ENCODE peak calls at places on chromosomes 3 and 15, in four cellular contexts. Q, F, K and S are unnamed samples.

GRCh38 chr15:46703352-46703861 is 1013.9 kb upstream of the SEMA6D start:
- DNase-seq in Q (peak), F (no peak), K (no peak), S (no peak)

GRCh38 chr3:170180107-170180951 is 1.2 kb downstream of the PHC3 start:
- DNase-seq in Q (peak), F (no peak), K (no peak), S (no peak)

GRCh38 chr15:100281096-100281917 is 60.5 kb downstream of the ADAMTS17 start:
- DNase-seq in Q (no peak), F (no peak), K (no peak), S (no peak)

GRCh38 chr15:36591534-36592411 is 12.3 kb downstream of the CDIN1 start:
- DNase-seq in Q (no peak), F (no peak), K (no peak), S (no peak)

GRCh38 chr15:101428758-101429157 is 60.7 kb downstream of the PCSK6 start:
- DNase-seq in Q (no peak), F (no peak), K (no peak), S (no peak)

GRCh38 chr3:98725352-98725751 is 37.8 kb upstream of the ST3GAL6 start:
- DNase-seq in Q (no peak), F (no peak), K (no peak), S (no peak)

GRCh38 chr3:43259626-43260025 is 26.7 kb upstream of the SNRK start:
- DNase-seq in Q (no peak), F (no peak), K (no peak), S (no peak)

GRCh38 chr3:138877246-138877645 is 42.5 kb upstream of the PIK3CB start:
- DNase-seq in Q (no peak), F (no peak), K (no peak), S (no peak)

GRCh38 chr15:68749365-68750141 is 71.1 kb downstream of the ANP32A start:
- DNase-seq in Q (no peak), F (no peak), K (no peak), S (no peak)

GRCh38 chr15:77737238-77738037 is 104.7 kb upstream of the LINGO1 start:
- DNase-seq in Q (no peak), F (no peak), K (no peak), S (no peak)

GRCh38 chr3:128173241-128173640 is 20.0 kb downstream of the EEFSEC start:
- DNase-seq in Q (no peak), F (no peak), K (no peak), S (no peak)

GRCh38 chr3:41327718-41328117 is 128.4 kb downstream of the CTNNB1 start:
- DNase-seq in Q (no peak), F (no peak), K (no peak), S (no peak)

GRCh38 chr15:45710657-45711056 is 75.8 kb downstream of the SQOR start:
- DNase-seq in Q (no peak), F (no peak), K (no peak), S (no peak)

GRCh38 chr3:83523470-83524073 is 1435.2 kb upstream of the CADM2 start:
- DNase-seq in Q (peak), F (no peak), K (no peak), S (no peak)

GRCh38 chr3:15271785-15272381 is 60.5 kb downstream of the SH3BP5 start:
- DNase-seq in Q (peak), F (peak), K (peak), S (peak)

GRCh38 chr15:85865070-85865684 is 70.5 kb upstream of the KLHL25 start:
- DNase-seq in Q (peak), F (no peak), K (no peak), S (no peak)

GRCh38 chr3:129597792-129598381 is 8.6 kb downstream of the PLXND1 start:
- DNase-seq in Q (no peak), F (no peak), K (no peak), S (no peak)

GRCh38 chr3:193080821-193081220 is 160.2 kb upstream of the PLAAT1 start:
- DNase-seq in Q (no peak), F (no peak), K (no peak), S (no peak)

GRCh38 chr3:63387568-63387967 is 109.5 kb downstream of the SYNPR start:
- DNase-seq in Q (no peak), F (peak), K (no peak), S (no peak)

GRCh38 chr3:12578742-12579141 is 21.9 kb downstream of the MKRN2 start:
- DNase-seq in Q (no peak), F (no peak), K (no peak), S (no peak)
- TF ChIP-seq CTCF in Q (no peak), F (no peak), K (no peak), S (no peak)

GRCh38 chr3:102235679-102236078 is 199.1 kb upstream of the ZPLD1 start:
- DNase-seq in Q (no peak), F (no peak), K (no peak), S (no peak)
- TF ChIP-seq CTCF in Q (no peak), F (no peak), K (peak), S (peak)

GRCh38 chr3:146280859-146281258 is 30.0 kb upstream of the PLSCR4 start:
- DNase-seq in Q (no peak), F (no peak), K (no peak), S (no peak)

GRCh38 chr3:146275476-146275875 is 24.6 kb upstream of the PLSCR4 start:
- DNase-seq in Q (no peak), F (no peak), K (no peak), S (no peak)

GRCh38 chr3:146273721-146274407 is 23.0 kb upstream of the PLSCR4 start:
- DNase-seq in Q (no peak), F (no peak), K (no peak), S (no peak)

GRCh38 chr3:146274833-146275232 is 23.9 kb upstream of the PLSCR4 start:
- DNase-seq in Q (no peak), F (no peak), K (no peak), S (no peak)

DNA sequence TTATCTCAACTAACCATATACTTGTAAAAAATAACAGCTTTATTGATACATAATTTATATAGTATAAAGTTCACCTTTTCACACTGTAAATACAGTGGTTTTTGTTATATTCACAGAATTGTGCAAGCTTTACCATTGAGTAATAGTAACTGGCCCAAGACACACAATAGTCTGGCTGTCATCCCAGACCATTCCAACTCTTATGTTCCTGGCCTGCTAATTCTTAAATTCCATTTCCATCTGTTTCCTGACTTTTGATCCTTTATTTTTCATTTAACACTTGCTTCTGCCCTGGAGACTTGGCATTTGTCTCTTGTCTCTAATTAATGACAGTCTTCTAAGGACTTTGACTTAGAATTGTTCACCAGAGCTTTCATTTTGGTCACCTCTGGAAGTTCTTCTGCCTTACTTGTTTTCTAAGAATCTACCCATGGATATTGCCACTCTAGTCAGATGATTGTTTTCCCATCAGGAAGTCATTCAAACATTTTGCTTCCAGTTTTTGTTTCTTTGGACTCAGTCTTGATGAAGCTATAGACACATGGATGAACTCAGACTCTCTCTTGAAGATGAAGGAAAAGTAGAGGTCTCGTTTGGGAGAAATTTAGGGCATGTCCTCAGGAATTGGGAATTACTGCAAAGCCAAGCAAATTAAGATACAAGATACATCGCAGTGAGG is 27.2 kb upstream of the PLSCR4 start:
- DNase-seq in Q (no peak), F (no peak), K (no peak), S (no peak)
- TF ChIP-seq CTCF in Q (no peak), F (no peak), K (no peak), S (no peak)

DNA sequence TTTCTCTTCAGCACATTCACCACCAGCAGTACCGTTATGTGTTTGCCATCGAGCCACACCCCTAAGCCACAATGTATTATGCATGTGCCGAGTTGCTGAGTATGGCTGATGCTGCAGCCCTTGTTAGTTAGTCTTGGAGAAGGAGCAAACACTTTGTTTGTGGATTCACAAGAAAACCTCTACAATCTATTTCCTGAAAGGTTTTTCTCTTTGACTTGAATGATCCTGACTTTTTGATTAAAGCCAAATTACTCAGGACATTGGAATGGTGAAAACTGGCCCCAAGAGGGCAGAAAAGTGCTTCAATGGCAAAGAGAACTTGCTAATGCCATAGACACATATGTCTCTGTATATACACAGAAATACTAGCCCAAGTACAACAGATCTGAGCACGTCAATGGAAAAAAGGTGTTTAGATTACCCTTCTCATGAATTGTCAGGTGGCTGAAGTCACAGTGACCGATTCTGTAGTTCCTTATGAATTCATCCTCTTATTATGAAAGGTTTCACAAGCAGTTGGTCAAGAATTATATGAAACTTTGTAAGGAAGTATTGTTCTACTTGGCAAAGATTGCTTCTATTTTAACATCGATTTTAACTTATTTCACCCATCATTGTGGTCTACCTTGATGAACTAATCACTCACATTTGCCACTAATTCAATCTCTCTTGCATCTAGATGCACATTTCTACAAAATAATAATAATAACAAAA is 103.0 kb downstream of the P3H2 start:
- DNase-seq in Q (no peak), F (no peak), K (no peak), S (no peak)
- TF ChIP-seq CTCF in Q (no peak), F (no peak), K (peak), S (no peak)

GRCh38 chr3:32897202-32897601 is 54.2 kb upstream of the CCR4 start:
- DNase-seq in Q (no peak), F (no peak), K (no peak), S (no peak)

GRCh38 chr3:32892625-32893598 is 58.5 kb upstream of the CCR4 start:
- DNase-seq in Q (no peak), F (no peak), K (no peak), S (no peak)

GRCh38 chr3:32895701-32896100 is 55.7 kb upstream of the CCR4 start:
- DNase-seq in Q (no peak), F (no peak), K (no peak), S (no peak)

GRCh38 chr3:32896143-32896542 is 55.3 kb upstream of the CCR4 start:
- DNase-seq in Q (no peak), F (no peak), K (no peak), S (no peak)

GRCh38 chr3:32894977-32895376 is 56.5 kb upstream of the CCR4 start:
- DNase-seq in Q (no peak), F (no peak), K (no peak), S (no peak)
- TF ChIP-seq CTCF in Q (no peak), F (no peak), K (no peak), S (no peak)

GRCh38 chr3:120661963-120662347 is 20.1 kb downstream of the HGD start:
- DNase-seq in Q (no peak), F (no peak), K (no peak), S (no peak)
- TF ChIP-seq CTCF in Q (no peak), F (no peak), K (no peak), S (no peak)

GRCh38 chr3:45580142-45580541 is 14.4 kb upstream of the LIMD1 start:
- DNase-seq in Q (no peak), F (no peak), K (no peak), S (no peak)

GRCh38 chr3:45579251-45579650 is 15.3 kb upstream of the LIMD1 start:
- DNase-seq in Q (no peak), F (no peak), K (no peak), S (no peak)

GRCh38 chr3:45582407-45582806 is 12.1 kb upstream of the LIMD1 start:
- DNase-seq in Q (no peak), F (no peak), K (no peak), S (no peak)

GRCh38 chr3:45583021-45583851 is 11.3 kb upstream of the LIMD1 start:
- DNase-seq in Q (no peak), F (no peak), K (peak), S (no peak)
- TF ChIP-seq CTCF in Q (no peak), F (no peak), K (no peak), S (no peak)

GRCh38 chr15:88878720-88879184 is 16.6 kb downstream of the HAPLN3 start:
- DNase-seq in Q (peak), F (no peak), K (no peak), S (no peak)
- TF ChIP-seq CTCF in Q (peak), F (peak), K (peak), S (no peak)

GRCh38 chr15:74780523-74780982 is 1.3 kb upstream of the CSK start:
- DNase-seq in Q (no peak), F (no peak), K (no peak), S (no peak)

GRCh38 chr15:74782596-74783071 is 754 bp downstream of the CSK start:
- DNase-seq in Q (no peak), F (no peak), K (no peak), S (no peak)

GRCh38 chr15:74780983-74781672 is 752 bp upstream of the CSK start:
- DNase-seq in Q (no peak), F (peak), K (no peak), S (no peak)

GRCh38 chr15:74783072-74783807 is 1.4 kb downstream of the CSK start:
- DNase-seq in Q (no peak), F (no peak), K (no peak), S (no peak)

GRCh38 chr15:74781673-74782595 is at the start of gene CSK:
- DNase-seq in Q (peak), F (peak), K (peak), S (peak)
- TF ChIP-seq CTCF in Q (peak), F (peak), K (peak), S (peak)